ENCODE peak calls at places on chromosomes 2 and 18, in six cellular contexts. A, V, L, Y, R and O are unnamed samples.

GRCh38 chr18:35099911-35100310 is 58.7 kb downstream of the MAPRE2 start:
- DNase-seq in A (no peak), V (no peak), L (no peak), Y (no peak), R (no peak), O (no peak)

GRCh38 chr2:237025090-237025865 is 60.4 kb upstream of the COPS8 start:
- DNase-seq in A (no peak), V (no peak), L (no peak), Y (no peak), R (no peak), O (no peak)

GRCh38 chr2:235618039-235618438 is 124.2 kb downstream of the AGAP1 start:
- DNase-seq in A (no peak), V (no peak), L (no peak), Y (no peak), R (no peak), O (no peak)

GRCh38 chr2:96109931-96110511 is 6.3 kb downstream of the ADRA2B start:
- DNase-seq in A (no peak), V (no peak), L (no peak), Y (no peak), R (no peak), O (no peak)

GRCh38 chr2:218734190-218734975 is 23.7 kb downstream of the TTLL4 start:
- DNase-seq in A (no peak), V (no peak), L (no peak), Y (no peak), R (no peak), O (no peak)

GRCh38 chr2:186101603-186102002 is 363.0 kb downstream of the FSIP2 start:
- DNase-seq in A (no peak), V (no peak), L (no peak), Y (no peak), R (no peak), O (no peak)

GRCh38 chr18:33833847-33834246 is 255.8 kb downstream of the ASXL3 start:
- DNase-seq in A (no peak), V (peak), L (no peak), Y (no peak), R (no peak), O (no peak)

GRCh38 chr18:70328169-70328568 is 39.3 kb downstream of the SOCS6 start:
- DNase-seq in A (no peak), V (no peak), L (no peak), Y (no peak), R (no peak), O (no peak)

GRCh38 chr2:177611310-177611886 is 218.8 kb downstream of the AGPS start:
- DNase-seq in A (no peak), V (no peak), L (no peak), Y (peak), R (no peak), O (no peak)

GRCh38 chr2:216739035-216739434 is 43.7 kb upstream of the IGFBP5 start:
- DNase-seq in A (no peak), V (no peak), L (no peak), Y (peak), R (peak), O (no peak)

GRCh38 chr18:68676913-68677312 is 38.0 kb downstream of the TMX3 start:
- DNase-seq in A (no peak), V (peak), L (no peak), Y (no peak), R (no peak), O (no peak)

GRCh38 chr2:120534457-120534856 is 188.5 kb downstream of the INHBB start:
- DNase-seq in A (no peak), V (no peak), L (no peak), Y (no peak), R (no peak), O (no peak)

GRCh38 chr2:175931751-175932295 is 70.2 kb downstream of the LNPK start:
- DNase-seq in A (no peak), V (no peak), L (no peak), Y (no peak), R (no peak), O (no peak)

GRCh38 chr2:190214434-190215194 is 105.0 kb downstream of the HIBCH start:
- DNase-seq in A (no peak), V (no peak), L (no peak), Y (no peak), R (no peak), O (no peak)

GRCh38 chr2:42200534-42201227 is 31.5 kb downstream of the EML4 start:
- DNase-seq in A (no peak), V (no peak), L (no peak), Y (no peak), R (no peak), O (no peak)

GRCh38 chr2:25091265-25091664 is 49.4 kb downstream of the EFR3B start:
- DNase-seq in A (no peak), V (no peak), L (no peak), Y (no peak), R (no peak), O (no peak)

GRCh38 chr2:58065248-58065647 is 18.6 kb downstream of the VRK2 start:
- DNase-seq in A (no peak), V (no peak), L (no peak), Y (no peak), R (no peak), O (no peak)

GRCh38 chr18:50203801-50204604 is 9.1 kb upstream of the MYO5B start:
- DNase-seq in A (peak), V (peak), L (peak), Y (peak), R (no peak), O (peak)

GRCh38 chr2:1607236-1607920 is 136.9 kb downstream of the PXDN start:
- DNase-seq in A (no peak), V (no peak), L (no peak), Y (no peak), R (no peak), O (no peak)

GRCh38 chr2:173077506-173078177 is 2.0 kb downstream of the MAP3K20 start:
- DNase-seq in A (no peak), V (no peak), L (no peak), Y (no peak), R (no peak), O (no peak)

GRCh38 chr2:174675615-174676014 is 78.0 kb upstream of the WIPF1 start:
- DNase-seq in A (no peak), V (no peak), L (no peak), Y (no peak), R (no peak), O (no peak)

GRCh38 chr2:14297340-14297739 is 335.2 kb upstream of the LRATD1 start:
- DNase-seq in A (no peak), V (no peak), L (no peak), Y (no peak), R (no peak), O (no peak)

GRCh38 chr18:23487738-23488625 is 15.3 kb upstream of the RMC1 start:
- DNase-seq in A (no peak), V (peak), L (no peak), Y (no peak), R (no peak), O (no peak)

GRCh38 chr2:122478108-122478507 is 722.7 kb downstream of the TSN start:
- DNase-seq in A (no peak), V (no peak), L (no peak), Y (no peak), R (no peak), O (no peak)

GRCh38 chr2:69581774-69582581 is 61.6 kb downstream of the AAK1 start:
- DNase-seq in A (no peak), V (peak), L (no peak), Y (no peak), R (no peak), O (no peak)

GRCh38 chr18:73780218-73780617 is 367.4 kb downstream of the FBXO15 start:
- DNase-seq in A (no peak), V (no peak), L (no peak), Y (no peak), R (no peak), O (no peak)

GRCh38 chr2:70283500-70284191 is 9.9 kb downstream of the SNRPG start:
- DNase-seq in A (no peak), V (no peak), L (no peak), Y (no peak), R (no peak), O (no peak)

GRCh38 chr2:40208478-40208877 is 243.4 kb downstream of the SLC8A1 start:
- DNase-seq in A (no peak), V (no peak), L (no peak), Y (peak), R (peak), O (peak)